ENCODE peak calls at places on chromosomes 13 and 19, in eight cellular contexts. Z is GM06990, K is heart right ventricle, F is bronchial epithelial cell, S is mucosa of descending colon, W is HCT116, N is neural crest cell, O is progenitor cell of endocrine pancreas. B is an unnamed sample.
A peak's percentile ranks its signal among the peaks of the same experiment; 100 is the strongest.

GRCh38 chr19:33472696-33473624 is 48.6 kb downstream of the PEPD start:
- DNase-seq in Z (no peak), K (no peak), F (peak; percentile 35), S (no peak), W (no peak), N (no peak), O (no peak), B (no peak)

GRCh38 chr13:93146584-93147292 is 79.9 kb upstream of the GPC6 start:
- DNase-seq in Z (no peak), K (no peak), F (peak; percentile 22), S (no peak), W (no peak), N (no peak), O (no peak), B (no peak)

GRCh38 chr19:9836021-9836420 is 903 bp downstream of the PIN1 start:
- DNase-seq in Z (no peak), K (no peak), F (no peak), S (no peak), W (no peak), N (no peak), O (no peak), B (no peak)

GRCh38 chr19:6126335-6126974 is 9.0 kb upstream of the ACSBG2 start:
- DNase-seq in Z (peak; percentile 48), K (no peak), F (peak; percentile 76), S (no peak), W (peak; percentile 91), N (no peak), O (no peak), B (no peak)

GRCh38 chr13:57633950-57634828 is 2.6 kb downstream of the PCDH17 start:
- DNase-seq in Z (no peak), K (peak; percentile 20), F (no peak), S (no peak), W (no peak), N (peak; percentile 2), O (peak; percentile 11), B (peak; percentile 1)

GRCh38 chr13:27182844-27183497 is 11.4 kb upstream of the USP12 start:
- DNase-seq in Z (no peak), K (peak; percentile 79), F (peak; percentile 77), S (no peak), W (peak; percentile 78), N (no peak), O (no peak), B (no peak)

GRCh38 chr13:98775844-98776598 is 23.5 kb upstream of the SLC15A1 start:
- DNase-seq in Z (no peak), K (no peak), F (peak; percentile 88), S (peak; percentile 84), W (peak; percentile 88), N (no peak), O (no peak), B (no peak)

GRCh38 chr13:41456768-41457588 is at the start of gene RGCC:
- DNase-seq in Z (peak; percentile 82), K (peak; percentile 80), F (peak; percentile 38), S (peak; percentile 81), W (peak; percentile 10), N (peak; percentile 48), O (peak; percentile 48), B (peak; percentile 97)

GRCh38 chr13:59176775-59177174 is 987.0 kb downstream of the DIAPH3 start:
- DNase-seq in Z (no peak), K (no peak), F (no peak), S (no peak), W (no peak), N (no peak), O (no peak), B (no peak)

GRCh38 chr19:19205416-19206410 is 2.5 kb upstream of the NR2C2AP start:
- DNase-seq in Z (no peak), K (no peak), F (no peak), S (no peak), W (no peak), N (no peak), O (no peak), B (no peak)

GRCh38 chr19:850979-851335 is 1.1 kb upstream of the ELANE start:
- DNase-seq in Z (no peak), K (no peak), F (no peak), S (no peak), W (no peak), N (no peak), O (no peak), B (no peak)

GRCh38 chr13:45742985-45743384 is 40.9 kb downstream of the CBY2 start:
- DNase-seq in Z (no peak), K (no peak), F (no peak), S (no peak), W (no peak), N (no peak), O (no peak), B (no peak)

GRCh38 chr13:45737571-45738002 is 35.5 kb downstream of the CBY2 start:
- DNase-seq in Z (no peak), K (no peak), F (no peak), S (no peak), W (peak; percentile 16), N (no peak), O (no peak), B (peak; percentile 64)
- TF ChIP-seq CTCF in Z (peak; percentile 44), K (no peak), F (no peak), S (no peak), W (peak; percentile 58), N (no peak), O (peak; percentile 33), B (peak; percentile 50)

DNA sequence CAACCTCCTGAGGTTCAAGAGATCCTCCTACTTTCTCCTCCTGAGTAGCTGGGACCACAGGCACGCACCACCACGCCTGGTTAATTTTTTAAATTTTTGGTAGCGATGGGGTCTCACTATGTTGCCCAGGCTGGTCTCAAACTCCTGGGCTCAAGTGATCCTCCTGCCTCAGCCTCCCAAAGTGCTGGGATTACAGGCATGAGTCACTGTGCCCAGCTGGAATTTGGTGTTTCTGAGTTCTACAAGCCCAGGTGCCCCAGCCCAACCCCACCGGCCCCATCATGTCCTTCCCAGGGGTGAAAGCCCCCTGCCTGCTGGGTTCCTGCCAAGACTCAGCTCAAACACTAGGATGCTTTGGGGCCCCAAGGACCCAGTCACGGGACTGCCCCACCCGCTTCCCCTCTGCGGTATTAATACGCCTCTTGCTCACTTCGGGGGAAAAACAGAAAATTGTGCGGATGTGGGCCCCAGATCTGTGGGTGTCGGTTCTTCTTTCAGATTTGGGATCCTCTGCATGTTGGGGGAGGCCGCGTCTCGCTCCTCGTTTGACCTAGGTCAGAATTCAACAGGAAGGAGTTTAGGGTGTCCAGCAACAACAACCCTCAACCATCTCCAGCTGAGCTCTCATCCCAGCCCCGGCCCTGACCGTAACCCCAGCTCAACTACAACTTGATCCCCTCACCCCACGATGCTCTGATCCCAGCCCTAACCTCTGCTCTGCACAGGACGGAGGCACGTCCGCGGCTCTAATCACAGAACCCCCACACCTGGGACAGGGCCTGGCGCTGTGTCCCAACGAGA is 3.7 kb upstream of the FCER2 start:
- DNase-seq in Z (peak; percentile 85), K (peak; percentile 44), F (no peak), S (peak; percentile 87), W (no peak), N (no peak), O (no peak), B (peak; percentile 94)
- TF ChIP-seq CTCF in Z (no peak), K (no peak), F (no peak), S (no peak), W (no peak), N (no peak), O (no peak), B (no peak)

DNA sequence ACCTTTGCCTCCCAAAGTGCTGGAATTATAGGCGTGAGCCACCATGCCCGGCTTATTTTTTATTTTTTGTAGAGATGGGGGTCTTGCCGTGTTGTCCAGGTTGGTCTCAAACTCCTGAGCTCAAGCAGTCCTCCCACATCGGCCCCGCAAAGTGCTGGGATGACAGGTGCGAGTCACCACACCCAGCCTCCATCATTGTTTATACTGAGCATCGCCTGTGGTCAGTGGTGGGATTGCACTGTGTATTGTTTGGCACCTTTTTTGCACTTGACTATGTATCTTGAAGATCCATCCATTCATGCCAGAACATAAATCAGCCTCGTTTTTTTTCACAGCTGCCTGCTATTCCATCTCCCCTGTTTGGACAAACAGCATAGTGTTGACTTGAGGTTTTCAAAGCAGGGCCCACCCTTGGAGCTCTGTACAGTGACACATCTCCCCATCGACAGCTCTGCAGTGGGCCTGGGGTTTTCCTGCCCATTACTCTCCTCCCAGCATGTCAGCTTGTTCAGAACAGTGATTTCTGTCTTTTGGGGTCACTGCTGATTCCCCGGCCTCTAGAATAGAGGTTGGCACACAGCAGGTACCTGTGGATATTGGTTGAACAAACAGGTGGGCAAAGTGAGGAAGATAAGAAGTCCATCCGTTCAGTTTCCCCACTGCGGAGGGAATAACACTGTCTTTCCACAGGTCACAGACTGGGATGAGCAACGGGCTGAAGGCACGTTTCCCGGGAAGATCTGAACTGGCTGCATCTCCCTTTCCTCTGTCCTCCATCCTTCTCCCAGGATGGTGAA is 8.2 kb upstream of the UPK1A start:
- DNase-seq in Z (no peak), K (no peak), F (no peak), S (no peak), W (no peak), N (no peak), O (no peak), B (no peak)
- TF ChIP-seq CTCF in Z (peak; percentile 16), K (no peak), F (no peak), S (no peak), W (peak; percentile 42), N (peak; percentile 35), O (no peak), B (no peak)

GRCh38 chr19:11598746-11599145 is 1.5 kb downstream of the ZNF627 start:
- DNase-seq in Z (no peak), K (no peak), F (no peak), S (no peak), W (no peak), N (no peak), O (no peak), B (no peak)

GRCh38 chr19:11598103-11598483 is 810 bp downstream of the ZNF627 start:
- DNase-seq in Z (no peak), K (no peak), F (peak; percentile 8), S (no peak), W (no peak), N (no peak), O (no peak), B (no peak)

GRCh38 chr19:11594084-11594483 is 3.2 kb upstream of the ZNF627 start:
- DNase-seq in Z (no peak), K (no peak), F (no peak), S (no peak), W (no peak), N (no peak), O (no peak), B (no peak)

GRCh38 chr19:11596156-11596555 is 1.1 kb upstream of the ZNF627 start:
- DNase-seq in Z (no peak), K (no peak), F (no peak), S (no peak), W (no peak), N (no peak), O (no peak), B (no peak)

DNA sequence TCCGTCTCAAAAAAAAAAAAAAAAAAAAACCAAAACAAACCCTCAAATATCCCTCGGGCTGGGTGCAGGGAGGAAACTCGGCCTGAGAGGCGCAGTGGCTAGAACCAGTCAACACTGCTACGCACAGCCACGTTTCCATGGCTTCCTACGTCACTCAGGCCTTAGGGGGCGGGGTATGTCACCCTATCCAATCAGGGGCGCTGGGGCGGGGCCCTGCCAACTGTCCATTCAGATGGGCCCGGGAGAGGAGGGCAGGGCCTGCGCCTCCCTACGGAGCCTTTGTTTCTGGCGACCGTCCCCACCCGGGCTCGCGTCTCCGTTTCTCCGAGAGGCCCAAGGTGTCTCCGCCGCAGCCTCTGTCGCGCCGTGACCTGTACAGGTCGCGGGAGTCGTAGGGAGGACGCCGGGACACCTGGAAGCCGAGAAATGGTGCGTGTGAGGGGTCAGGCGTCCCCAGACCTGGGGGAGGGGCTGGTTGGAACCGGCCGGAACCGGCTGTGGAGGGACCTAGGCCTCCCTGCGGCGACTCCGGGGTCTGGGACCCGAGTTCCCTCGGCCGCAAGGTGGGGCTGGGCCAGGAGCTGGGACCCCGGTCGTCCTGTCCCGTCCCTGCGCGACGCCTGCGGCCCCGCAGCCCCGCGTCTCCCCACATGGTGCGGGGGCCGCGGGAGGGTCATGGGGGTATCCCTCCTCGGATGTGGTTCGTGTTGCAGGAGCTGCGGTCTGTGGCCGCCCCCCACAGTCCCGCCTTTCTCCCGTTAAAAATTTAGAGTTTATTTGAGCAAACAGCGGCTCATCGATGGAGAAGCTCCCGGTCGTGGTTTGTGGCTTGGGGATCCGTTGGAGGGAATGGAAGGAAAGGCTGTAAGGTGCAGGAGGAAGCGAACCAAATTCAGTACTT is at the start of gene ZNF627:
- DNase-seq in Z (peak; percentile 93), K (peak; percentile 100), F (peak; percentile 93), S (peak; percentile 99), W (peak; percentile 96), N (peak; percentile 97), O (peak; percentile 97), B (peak; percentile 100)
- TF ChIP-seq CTCF in Z (peak; percentile 1), K (peak; percentile 40), F (no peak), S (no peak), W (no peak), N (peak; percentile 34), O (peak; percentile 20), B (peak; percentile 5)

B was measured in activated CD8-positive, alpha-beta T cell treated with anti-CD3 and anti-CD28 coated beads for 36 hours.